ENCODE peak calls at places on chromosomes 4 and X, in five cellular contexts. F, J, W, C and K are unnamed samples.

GRCh38 chr4:17085416-17085815 is 187.0 kb upstream of the LDB2 start:
- DNase-seq in F (no peak), J (peak), W (no peak), C (no peak), K (no peak)

GRCh38 chr4:55161739-55162138 is 36.3 kb upstream of the KDR start:
- DNase-seq in F (no peak), J (no peak), W (no peak), C (no peak), K (no peak)

GRCh38 chr4:183141997-183142396 is 42.9 kb downstream of the WWC2 start:
- DNase-seq in F (no peak), J (no peak), W (no peak), C (no peak), K (no peak)

GRCh38 chr4:82865592-82865991 is 25.4 kb downstream of the SEC31A start:
- DNase-seq in F (no peak), J (peak), W (no peak), C (no peak), K (peak)

GRCh38 chr4:75655562-75655961 is 17.6 kb downstream of the G3BP2 start:
- DNase-seq in F (no peak), J (no peak), W (no peak), C (no peak), K (no peak)

GRCh38 chrX:18884916-18885315 is 99.0 kb downstream of the PHKA2 start:
- DNase-seq in F (no peak), J (no peak), W (no peak), C (no peak), K (no peak)

GRCh38 chr4:26075588-26075987 is 161.6 kb downstream of the SMIM20 start:
- DNase-seq in F (no peak), J (peak), W (no peak), C (no peak), K (no peak)

GRCh38 chr4:47639531-47639930 is 154.5 kb downstream of the ATP10D start:
- DNase-seq in F (no peak), J (peak), W (no peak), C (no peak), K (no peak)

GRCh38 chr4:30718889-30719252 is 1.3 kb upstream of the PCDH7 start:
- DNase-seq in F (no peak), J (peak), W (no peak), C (no peak), K (no peak)

GRCh38 chr4:7487464-7487863 is 52.7 kb upstream of the PSAPL1 start:
- DNase-seq in F (no peak), J (no peak), W (no peak), C (no peak), K (no peak)

GRCh38 chrX:19839770-19840254 is 47.6 kb downstream of the SH3KBP1 start:
- DNase-seq in F (no peak), J (peak), W (no peak), C (no peak), K (peak)

GRCh38 chrX:40016702-40017101 is 81.1 kb downstream of the BCOR start:
- DNase-seq in F (no peak), J (no peak), W (no peak), C (no peak), K (no peak)

GRCh38 chr4:73021634-73022033 is 47.9 kb downstream of the COX18 start:
- DNase-seq in F (no peak), J (peak), W (no peak), C (no peak), K (no peak)

GRCh38 chrX:38232287-38232686 is 11.6 kb upstream of the SRPX start:
- DNase-seq in F (no peak), J (peak), W (peak), C (no peak), K (no peak)

GRCh38 chr4:25144870-25145481 is 15.3 kb downstream of the SEPSECS start:
- DNase-seq in F (no peak), J (peak), W (no peak), C (no peak), K (no peak)

GRCh38 chr4:124907881-124908280 is 195.3 kb upstream of the ANKRD50 start:
- DNase-seq in F (no peak), J (peak), W (no peak), C (no peak), K (no peak)

GRCh38 chr4:37994569-37994968 is 34.4 kb downstream of the PTTG2 start:
- DNase-seq in F (no peak), J (no peak), W (no peak), C (no peak), K (no peak)

GRCh38 chrX:18119856-18120255 is 100.8 kb downstream of the BEND2 start:
- DNase-seq in F (no peak), J (no peak), W (no peak), C (no peak), K (no peak)

GRCh38 chr4:173318648-173319211 is 15.4 kb downstream of the HMGB2 start:
- DNase-seq in F (no peak), J (peak), W (no peak), C (no peak), K (no peak)

GRCh38 chr4:10273030-10273429 is 156.4 kb upstream of the WDR1 start:
- DNase-seq in F (no peak), J (no peak), W (no peak), C (no peak), K (no peak)

GRCh38 chr4:10296730-10297129 is 160.5 kb downstream of the ZNF518B start:
- DNase-seq in F (no peak), J (no peak), W (no peak), C (peak), K (no peak)

GRCh38 chr4:140286503-140286902 is 86.9 kb upstream of the SCOC start:
- DNase-seq in F (no peak), J (no peak), W (no peak), C (no peak), K (no peak)

GRCh38 chr4:106238819-106239420 is 77.1 kb downstream of the TBCK start:
- DNase-seq in F (peak), J (peak), W (peak), C (no peak), K (no peak)

GRCh38 chrX:153049093-153049492 is 7.2 kb upstream of the PNMA3 start:
- DNase-seq in F (no peak), J (no peak), W (no peak), C (no peak), K (no peak)

GRCh38 chr4:86544313-86544966 is 49.7 kb upstream of the PTPN13 start:
- DNase-seq in F (no peak), J (no peak), W (no peak), C (no peak), K (no peak)

GRCh38 chr4:150366487-150366999 is 215.4 kb upstream of the MAB21L2 start:
- DNase-seq in F (peak), J (no peak), W (no peak), C (no peak), K (no peak)

GRCh38 chr4:6280365-6280996 is 10.8 kb downstream of the WFS1 start:
- DNase-seq in F (no peak), J (no peak), W (peak), C (no peak), K (no peak)

GRCh38 chr4:56215901-56216300 is 171.4 kb downstream of the AASDH start:
- DNase-seq in F (peak), J (peak), W (no peak), C (no peak), K (peak)

GRCh38 chr4:21869978-21870745 is 78.4 kb downstream of the KCNIP4 start:
- DNase-seq in F (no peak), J (no peak), W (peak), C (no peak), K (peak)

GRCh38 chr4:825063-825968 is 613 bp downstream of the CPLX1 start:
- DNase-seq in F (no peak), J (peak), W (no peak), C (no peak), K (no peak)

GRCh38 chrX:39576081-39576701 is 521.6 kb downstream of the BCOR start:
- DNase-seq in F (peak), J (peak), W (no peak), C (no peak), K (no peak)

GRCh38 chr4:148094149-148094548 is 348.1 kb downstream of the NR3C2 start:
- DNase-seq in F (no peak), J (no peak), W (no peak), C (no peak), K (no peak)

GRCh38 chr4:7041851-7042696 is 1.1 kb upstream of the TADA2B start:
- DNase-seq in F (peak), J (peak), W (no peak), C (no peak), K (no peak)

GRCh38 chr4:10260777-10261176 is 144.2 kb upstream of the WDR1 start:
- DNase-seq in F (peak), J (no peak), W (no peak), C (no peak), K (no peak)

GRCh38 chr4:80188457-80188800 is 8.9 kb upstream of the PRDM8 start:
- DNase-seq in F (no peak), J (no peak), W (no peak), C (no peak), K (no peak)

GRCh38 chr4:138115053-138115452 is 127.1 kb downstream of the SLC7A11 start:
- DNase-seq in F (no peak), J (no peak), W (no peak), C (no peak), K (no peak)
- H3K27ac ChIP-seq in F (no peak), J (no peak), W (no peak), C (no peak), K (no peak)

DNA sequence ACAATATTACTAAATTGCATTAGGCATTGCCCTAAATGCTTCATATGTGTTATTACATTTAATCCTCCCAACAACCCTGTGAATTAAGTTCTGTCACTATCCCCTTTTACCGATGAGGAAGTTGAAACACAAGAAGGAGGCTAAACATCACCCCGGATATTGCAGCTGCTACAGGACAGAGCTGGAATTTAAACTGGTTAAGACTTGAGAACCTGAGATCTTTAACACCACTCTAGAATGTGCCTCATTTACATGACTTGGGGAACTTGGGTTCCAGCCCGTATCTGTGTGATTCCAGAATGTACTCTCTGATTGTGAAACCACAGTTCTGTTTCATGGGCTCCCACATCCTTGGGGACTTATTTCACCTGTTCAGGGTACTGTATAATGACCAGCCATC is 165.1 kb upstream of the PPARGC1A start:
- DNase-seq in F (no peak), J (no peak), W (no peak), C (no peak), K (no peak)
- H3K27ac ChIP-seq in F (no peak), J (no peak), W (no peak), C (no peak), K (no peak)

GRCh38 chr4:8591626-8592365 is 769 bp upstream of the CPZ start:
- DNase-seq in F (no peak), J (no peak), W (no peak), C (no peak), K (no peak)

GRCh38 chr4:8590546-8590880 is 2.1 kb upstream of the CPZ start:
- DNase-seq in F (no peak), J (no peak), W (no peak), C (no peak), K (no peak)

GRCh38 chr4:8589336-8589735 is 3.2 kb upstream of the CPZ start:
- DNase-seq in F (no peak), J (no peak), W (no peak), C (no peak), K (no peak)

GRCh38 chr4:8591114-8591513 is 1.5 kb upstream of the CPZ start:
- DNase-seq in F (no peak), J (no peak), W (no peak), C (no peak), K (no peak)

GRCh38 chr4:8589831-8590545 is 2.6 kb upstream of the CPZ start:
- DNase-seq in F (no peak), J (peak), W (no peak), C (no peak), K (no peak)
- H3K27ac ChIP-seq in F (no peak), J (no peak), W (no peak), C (no peak), K (no peak)

GRCh38 chrX:10549280-10549679 is 71.1 kb downstream of the MID1 start:
- DNase-seq in F (no peak), J (peak), W (no peak), C (no peak), K (no peak)
- H3K27ac ChIP-seq in F (no peak), J (no peak), W (no peak), C (no peak), K (no peak)

DNA sequence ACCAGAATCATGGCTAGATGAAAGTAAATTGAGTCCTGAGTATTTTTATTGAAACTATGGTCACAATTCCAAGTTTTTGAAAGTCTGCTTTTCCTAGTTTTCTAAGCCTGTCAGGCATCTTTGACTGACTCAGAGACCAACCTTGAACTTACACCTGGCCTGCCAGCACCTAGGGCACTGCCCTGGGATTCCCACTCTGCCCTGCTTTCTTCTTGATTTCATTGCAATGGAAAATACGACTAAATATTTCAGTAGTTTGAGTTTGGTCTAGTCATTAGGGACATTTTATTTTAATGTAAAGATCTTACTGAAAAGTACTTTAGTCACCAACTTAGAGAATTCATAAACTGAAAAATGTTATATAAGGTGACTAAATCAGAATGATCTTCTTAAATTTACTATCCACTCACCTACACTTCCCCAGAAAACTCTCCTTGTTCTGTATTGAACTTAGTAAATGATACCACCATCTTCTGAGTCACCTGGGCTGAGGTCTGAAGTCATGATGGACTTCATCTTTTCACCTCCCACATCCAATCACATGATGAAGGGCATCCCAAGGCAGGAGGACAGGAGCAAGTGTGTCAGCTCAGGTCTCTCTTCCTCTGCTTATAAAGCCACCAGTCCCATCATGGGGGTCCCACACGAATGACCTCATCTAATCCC is 11.6 kb upstream of the PYURF start:
- DNase-seq in F (no peak), J (no peak), W (no peak), C (no peak), K (no peak)
- H3K27ac ChIP-seq in F (no peak), J (peak), W (peak), C (no peak), K (peak)

GRCh38 chrX:149799095-149799721 is 17.5 kb downstream of the MAGEA9 start:
- DNase-seq in F (no peak), J (no peak), W (no peak), C (no peak), K (no peak)
- H3K27ac ChIP-seq in F (no peak), J (no peak), W (no peak), C (no peak), K (no peak)

DNA sequence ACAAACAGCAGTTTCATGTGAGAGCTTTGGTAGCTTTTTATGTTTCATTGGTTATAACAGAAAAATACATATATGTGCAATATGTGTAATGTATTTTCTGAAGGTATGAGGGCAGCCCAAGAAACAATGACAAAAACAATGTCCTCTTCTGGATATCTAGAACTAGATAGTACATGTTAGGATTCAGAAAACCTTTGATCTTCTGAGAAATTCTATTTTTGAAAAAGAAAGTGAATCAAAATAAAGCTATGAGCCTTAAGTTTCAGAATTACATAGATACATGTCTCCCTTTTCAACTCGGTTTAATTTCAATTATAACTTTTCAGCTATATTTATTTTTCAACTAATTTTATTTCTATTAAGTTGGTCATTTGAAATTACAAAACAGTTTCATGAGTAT is 131.9 kb downstream of the REELD1 start:
- DNase-seq in F (no peak), J (no peak), W (no peak), C (no peak), K (no peak)
- H3K27ac ChIP-seq in F (no peak), J (no peak), W (no peak), C (no peak), K (no peak)

GRCh38 chrX:102341867-102342266 is 94.9 kb downstream of the NXF2 start:
- DNase-seq in F (no peak), J (no peak), W (no peak), C (no peak), K (no peak)
- H3K27ac ChIP-seq in F (no peak), J (no peak), W (no peak), C (no peak), K (no peak)